ENCODE peak calls at places on chromosomes 12 and 14, in nine cellular contexts. One of them, this sample, is unnamed.

GRCh38 chr14:71803539-71804260 is 128.5 kb upstream of the RGS6 start:
- DNase-seq in uterus: no peak
- DNase-seq in Peyer's patch: no peak
- DNase-seq in lung: no peak
- DNase-seq in heart right ventricle: no peak
- DNase-seq in upper lobe of right lung: no peak
- DNase-seq in effector memory CD4-positive, alpha-beta T cell: no peak
- DNase-seq in spleen: no peak
- DNase-seq in left ventricle myocardium inferior: no peak
- DNase-seq in this sample: no peak

GRCh38 chr12:130162267-130162666 is at the start of gene FZD10:
- DNase-seq in uterus: peak; percentile 38
- DNase-seq in Peyer's patch: peak; percentile 56
- DNase-seq in lung: no peak
- DNase-seq in heart right ventricle: peak; percentile 40
- DNase-seq in upper lobe of right lung: peak; percentile 65
- DNase-seq in effector memory CD4-positive, alpha-beta T cell: no peak
- DNase-seq in spleen: no peak
- DNase-seq in left ventricle myocardium inferior: peak; percentile 47
- DNase-seq in this sample: no peak

GRCh38 chr12:27852742-27853141 is 72.7 kb upstream of the MANSC4 start:
- DNase-seq in uterus: no peak
- DNase-seq in Peyer's patch: no peak
- DNase-seq in lung: no peak
- DNase-seq in heart right ventricle: no peak
- DNase-seq in upper lobe of right lung: no peak
- DNase-seq in effector memory CD4-positive, alpha-beta T cell: no peak
- DNase-seq in spleen: no peak
- DNase-seq in left ventricle myocardium inferior: no peak
- DNase-seq in this sample: no peak

GRCh38 chr14:98647754-98648153 is 624.2 kb downstream of the BCL11B start:
- DNase-seq in uterus: no peak
- DNase-seq in Peyer's patch: no peak
- DNase-seq in lung: no peak
- DNase-seq in heart right ventricle: no peak
- DNase-seq in upper lobe of right lung: no peak
- DNase-seq in effector memory CD4-positive, alpha-beta T cell: no peak
- DNase-seq in spleen: no peak
- DNase-seq in left ventricle myocardium inferior: no peak
- DNase-seq in this sample: no peak

GRCh38 chr12:62239571-62239970 is 20.6 kb upstream of the USP15 start:
- DNase-seq in uterus: no peak
- DNase-seq in Peyer's patch: no peak
- DNase-seq in lung: no peak
- DNase-seq in heart right ventricle: no peak
- DNase-seq in upper lobe of right lung: no peak
- DNase-seq in effector memory CD4-positive, alpha-beta T cell: no peak
- DNase-seq in spleen: no peak
- DNase-seq in left ventricle myocardium inferior: no peak
- DNase-seq in this sample: no peak

GRCh38 chr14:22296722-22297121 is 292.3 kb downstream of the DAD1 start:
- DNase-seq in uterus: no peak
- DNase-seq in Peyer's patch: no peak
- DNase-seq in lung: no peak
- DNase-seq in heart right ventricle: no peak
- DNase-seq in upper lobe of right lung: no peak
- DNase-seq in effector memory CD4-positive, alpha-beta T cell: no peak
- DNase-seq in spleen: no peak
- DNase-seq in left ventricle myocardium inferior: no peak
- DNase-seq in this sample: no peak

GRCh38 chr12:96190403-96191170 is 3.6 kb upstream of the ELK3 start:
- DNase-seq in uterus: peak; percentile 43
- DNase-seq in Peyer's patch: no peak
- DNase-seq in lung: no peak
- DNase-seq in heart right ventricle: no peak
- DNase-seq in upper lobe of right lung: no peak
- DNase-seq in effector memory CD4-positive, alpha-beta T cell: no peak
- DNase-seq in spleen: no peak
- DNase-seq in left ventricle myocardium inferior: no peak
- DNase-seq in this sample: no peak

GRCh38 chr12:52833922-52834726 is at the start of gene KRT79:
- DNase-seq in uterus: no peak
- DNase-seq in Peyer's patch: no peak
- DNase-seq in lung: no peak
- DNase-seq in heart right ventricle: no peak
- DNase-seq in upper lobe of right lung: peak; percentile 52
- DNase-seq in effector memory CD4-positive, alpha-beta T cell: no peak
- DNase-seq in spleen: peak; percentile 57
- DNase-seq in left ventricle myocardium inferior: no peak
- DNase-seq in this sample: no peak

GRCh38 chr12:124477109-124477915 is 90.1 kb downstream of the NCOR2 start:
- DNase-seq in uterus: no peak
- DNase-seq in Peyer's patch: no peak
- DNase-seq in lung: no peak
- DNase-seq in heart right ventricle: no peak
- DNase-seq in upper lobe of right lung: no peak
- DNase-seq in effector memory CD4-positive, alpha-beta T cell: no peak
- DNase-seq in spleen: no peak
- DNase-seq in left ventricle myocardium inferior: no peak
- DNase-seq in this sample: no peak

GRCh38 chr12:63068857-63069442 is 82.1 kb downstream of the AVPR1A start:
- DNase-seq in uterus: peak; percentile 16
- DNase-seq in Peyer's patch: no peak
- DNase-seq in lung: no peak
- DNase-seq in heart right ventricle: peak; percentile 6
- DNase-seq in upper lobe of right lung: no peak
- DNase-seq in effector memory CD4-positive, alpha-beta T cell: no peak
- DNase-seq in spleen: no peak
- DNase-seq in left ventricle myocardium inferior: no peak
- DNase-seq in this sample: no peak

GRCh38 chr14:61285364-61285763 is 4.2 kb upstream of the TMEM30B start:
- DNase-seq in uterus: no peak
- DNase-seq in Peyer's patch: no peak
- DNase-seq in lung: no peak
- DNase-seq in heart right ventricle: no peak
- DNase-seq in upper lobe of right lung: no peak
- DNase-seq in effector memory CD4-positive, alpha-beta T cell: no peak
- DNase-seq in spleen: no peak
- DNase-seq in left ventricle myocardium inferior: no peak
- DNase-seq in this sample: no peak

GRCh38 chr12:80556566-80556965 is 112.5 kb downstream of the PTPRQ start:
- DNase-seq in uterus: no peak
- DNase-seq in Peyer's patch: no peak
- DNase-seq in lung: no peak
- DNase-seq in heart right ventricle: no peak
- DNase-seq in upper lobe of right lung: no peak
- DNase-seq in effector memory CD4-positive, alpha-beta T cell: no peak
- DNase-seq in spleen: no peak
- DNase-seq in left ventricle myocardium inferior: no peak
- DNase-seq in this sample: no peak

GRCh38 chr12:98469108-98469507 is 46.3 kb upstream of the TMPO start:
- DNase-seq in uterus: no peak
- DNase-seq in Peyer's patch: no peak
- DNase-seq in lung: no peak
- DNase-seq in heart right ventricle: no peak
- DNase-seq in upper lobe of right lung: no peak
- DNase-seq in effector memory CD4-positive, alpha-beta T cell: no peak
- DNase-seq in spleen: no peak
- DNase-seq in left ventricle myocardium inferior: no peak
- DNase-seq in this sample: no peak

GRCh38 chr14:33509927-33510535 is 440.8 kb downstream of the EGLN3 start:
- DNase-seq in uterus: no peak
- DNase-seq in Peyer's patch: no peak
- DNase-seq in lung: no peak
- DNase-seq in heart right ventricle: no peak
- DNase-seq in upper lobe of right lung: no peak
- DNase-seq in effector memory CD4-positive, alpha-beta T cell: no peak
- DNase-seq in spleen: no peak
- DNase-seq in left ventricle myocardium inferior: no peak
- DNase-seq in this sample: no peak

GRCh38 chr12:11819643-11820042 is 170.2 kb downstream of the ETV6 start:
- DNase-seq in uterus: no peak
- DNase-seq in Peyer's patch: no peak
- DNase-seq in lung: no peak
- DNase-seq in heart right ventricle: no peak
- DNase-seq in upper lobe of right lung: no peak
- DNase-seq in effector memory CD4-positive, alpha-beta T cell: no peak
- DNase-seq in spleen: no peak
- DNase-seq in left ventricle myocardium inferior: no peak
- DNase-seq in this sample: no peak

DNA sequence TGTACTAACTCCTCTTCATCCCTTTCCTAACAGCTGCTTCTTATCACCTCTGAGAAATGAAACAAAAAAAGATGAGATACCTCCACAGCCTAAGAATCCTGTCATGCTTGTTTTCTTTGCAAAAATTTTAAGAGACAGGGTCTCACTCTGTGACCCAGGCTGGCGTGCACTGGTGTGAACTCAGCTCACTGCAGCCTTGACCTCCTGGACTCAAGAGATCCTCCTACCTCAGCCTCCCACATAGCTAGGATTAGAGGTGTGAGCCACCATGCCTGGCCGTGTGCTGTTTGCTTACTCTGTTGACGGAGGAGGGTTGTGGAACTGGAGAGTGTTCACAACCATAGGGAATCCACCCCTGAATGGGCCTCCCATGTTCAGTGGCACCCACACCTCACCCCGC is 16.2 kb downstream of the CSRNP2 start:
- DNase-seq in uterus: no peak
- DNase-seq in Peyer's patch: no peak
- DNase-seq in lung: no peak
- DNase-seq in heart right ventricle: no peak
- DNase-seq in upper lobe of right lung: no peak
- DNase-seq in effector memory CD4-positive, alpha-beta T cell: no peak
- DNase-seq in spleen: no peak
- DNase-seq in left ventricle myocardium inferior: no peak
- DNase-seq in this sample: no peak
- H3K36me3 ChIP-seq in uterus: no peaks in the 10 kb centered on the region
- H3K36me3 ChIP-seq in Peyer's patch: no peaks in the 10 kb centered on the region
- H3K36me3 ChIP-seq in lung: peaks cover 36% of the 10 kb centered on the region
- H3K36me3 ChIP-seq in heart right ventricle: peaks cover 100% of the 10 kb centered on the region
- H3K36me3 ChIP-seq in upper lobe of right lung: peaks cover 98% of the 10 kb centered on the region
- H3K36me3 ChIP-seq in effector memory CD4-positive, alpha-beta T cell: peaks cover 64% of the 10 kb centered on the region
- H3K36me3 ChIP-seq in spleen: peaks cover 100% of the 10 kb centered on the region
- H3K36me3 ChIP-seq in left ventricle myocardium inferior: peaks cover 99% of the 10 kb centered on the region
- H3K36me3 ChIP-seq in this sample: peaks cover 93% of the 10 kb centered on the region

DNA sequence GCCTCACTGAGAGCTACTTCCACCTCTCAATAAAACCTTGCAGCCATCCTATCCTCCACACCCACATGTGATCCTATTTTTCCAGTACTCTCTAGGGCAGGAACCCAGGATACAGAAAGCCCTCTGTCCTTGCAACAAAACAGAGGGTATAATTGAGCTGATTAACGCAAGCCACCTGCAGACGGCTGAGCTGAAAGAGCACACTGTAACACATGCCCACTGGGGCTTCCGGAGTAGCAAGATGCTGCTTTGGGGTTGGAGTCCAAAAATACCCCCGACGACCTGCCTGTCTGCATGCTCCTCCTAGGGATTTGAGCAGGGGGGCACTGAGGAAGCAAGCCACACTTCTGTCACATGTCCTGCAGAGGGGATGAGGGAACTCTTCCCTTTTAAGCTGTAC is 401.1 kb upstream of the FOXG1 start:
- DNase-seq in uterus: no peak
- DNase-seq in Peyer's patch: no peak
- DNase-seq in lung: no peak
- DNase-seq in heart right ventricle: no peak
- DNase-seq in upper lobe of right lung: no peak
- DNase-seq in effector memory CD4-positive, alpha-beta T cell: no peak
- DNase-seq in spleen: peak; percentile 16
- DNase-seq in left ventricle myocardium inferior: no peak
- DNase-seq in this sample: no peak
- H3K9me3 ChIP-seq in uterus: no peaks in the 10 kb centered on the region
- H3K9me3 ChIP-seq in Peyer's patch: no peaks in the 10 kb centered on the region
- H3K9me3 ChIP-seq in lung: peaks cover 6% of the 10 kb centered on the region
- H3K9me3 ChIP-seq in heart right ventricle: no peaks in the 10 kb centered on the region
- H3K9me3 ChIP-seq in upper lobe of right lung: no peaks in the 10 kb centered on the region
- H3K9me3 ChIP-seq in effector memory CD4-positive, alpha-beta T cell: peaks cover 6% of the 10 kb centered on the region
- H3K9me3 ChIP-seq in spleen: peaks cover 16% of the 10 kb centered on the region
- H3K9me3 ChIP-seq in left ventricle myocardium inferior: peaks cover 42% of the 10 kb centered on the region
- H3K9me3 ChIP-seq in this sample: peaks cover 6% of the 10 kb centered on the region

GRCh38 chr14:24291446-24292117 is 8.0 kb downstream of the DHRS1 start:
- DNase-seq in uterus: no peak
- DNase-seq in Peyer's patch: no peak
- DNase-seq in lung: no peak
- DNase-seq in heart right ventricle: no peak
- DNase-seq in upper lobe of right lung: no peak
- DNase-seq in effector memory CD4-positive, alpha-beta T cell: no peak
- DNase-seq in spleen: no peak
- DNase-seq in left ventricle myocardium inferior: no peak
- DNase-seq in this sample: no peak

GRCh38 chr14:24293525-24293924 is 6.1 kb downstream of the DHRS1 start:
- DNase-seq in uterus: no peak
- DNase-seq in Peyer's patch: no peak
- DNase-seq in lung: no peak
- DNase-seq in heart right ventricle: no peak
- DNase-seq in upper lobe of right lung: no peak
- DNase-seq in effector memory CD4-positive, alpha-beta T cell: no peak
- DNase-seq in spleen: no peak
- DNase-seq in left ventricle myocardium inferior: no peak
- DNase-seq in this sample: no peak

GRCh38 chr14:24289649-24290283 is 9.8 kb downstream of the DHRS1 start:
- DNase-seq in uterus: no peak
- DNase-seq in Peyer's patch: no peak
- DNase-seq in lung: no peak
- DNase-seq in heart right ventricle: no peak
- DNase-seq in upper lobe of right lung: no peak
- DNase-seq in effector memory CD4-positive, alpha-beta T cell: no peak
- DNase-seq in spleen: no peak
- DNase-seq in left ventricle myocardium inferior: no peak
- DNase-seq in this sample: no peak

GRCh38 chr14:24292118-24292807 is 7.3 kb downstream of the DHRS1 start:
- DNase-seq in uterus: no peak
- DNase-seq in Peyer's patch: no peak
- DNase-seq in lung: no peak
- DNase-seq in heart right ventricle: no peak
- DNase-seq in upper lobe of right lung: no peak
- DNase-seq in effector memory CD4-positive, alpha-beta T cell: no peak
- DNase-seq in spleen: no peak
- DNase-seq in left ventricle myocardium inferior: no peak
- DNase-seq in this sample: no peak

GRCh38 chr14:24290746-24291145 is 8.8 kb downstream of the DHRS1 start:
- DNase-seq in uterus: no peak
- DNase-seq in Peyer's patch: no peak
- DNase-seq in lung: no peak
- DNase-seq in heart right ventricle: no peak
- DNase-seq in upper lobe of right lung: no peak
- DNase-seq in effector memory CD4-positive, alpha-beta T cell: no peak
- DNase-seq in spleen: no peak
- DNase-seq in left ventricle myocardium inferior: no peak
- DNase-seq in this sample: no peak
- H3K36me3 ChIP-seq in uterus: no peaks in the 10 kb centered on the region
- H3K36me3 ChIP-seq in Peyer's patch: no peaks in the 10 kb centered on the region
- H3K36me3 ChIP-seq in lung: peaks cover 7% of the 10 kb centered on the region
- H3K36me3 ChIP-seq in heart right ventricle: peaks cover 66% of the 10 kb centered on the region
- H3K36me3 ChIP-seq in upper lobe of right lung: peaks cover 60% of the 10 kb centered on the region
- H3K36me3 ChIP-seq in effector memory CD4-positive, alpha-beta T cell: peaks cover 34% of the 10 kb centered on the region
- H3K36me3 ChIP-seq in spleen: peaks cover 69% of the 10 kb centered on the region
- H3K36me3 ChIP-seq in left ventricle myocardium inferior: peaks cover 49% of the 10 kb centered on the region
- H3K36me3 ChIP-seq in this sample: peaks cover 27% of the 10 kb centered on the region

DNA sequence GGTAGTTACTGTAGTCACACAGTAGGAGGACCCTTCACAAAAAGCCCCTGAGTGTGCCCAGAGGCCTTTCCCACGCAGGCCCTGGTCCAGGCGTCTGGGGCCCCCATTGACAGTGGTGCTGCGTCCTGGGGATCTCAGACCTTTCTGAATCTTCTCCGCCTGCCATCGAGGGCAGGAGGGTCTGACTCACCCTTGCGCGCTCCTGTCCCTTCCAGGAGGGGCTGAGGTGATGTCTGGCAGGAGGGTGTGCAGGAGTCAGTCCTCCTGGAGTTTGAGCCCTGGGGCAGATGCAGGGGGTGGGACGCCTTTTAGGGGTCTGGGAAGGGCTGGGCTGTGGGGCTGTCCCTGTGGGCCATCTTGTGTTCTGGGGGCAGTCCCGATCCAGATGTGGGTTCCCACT is 386.8 kb downstream of the TMEM121 start:
- DNase-seq in uterus: no peak
- DNase-seq in Peyer's patch: no peak
- DNase-seq in lung: no peak
- DNase-seq in heart right ventricle: no peak
- DNase-seq in upper lobe of right lung: peak; percentile 54
- DNase-seq in effector memory CD4-positive, alpha-beta T cell: no peak
- DNase-seq in spleen: peak; percentile 63
- DNase-seq in left ventricle myocardium inferior: no peak
- DNase-seq in this sample: no peak
- H3K9me3 ChIP-seq in uterus: peaks cover 7% of the 10 kb centered on the region
- H3K9me3 ChIP-seq in Peyer's patch: no peaks in the 10 kb centered on the region
- H3K9me3 ChIP-seq in lung: peaks cover 19% of the 10 kb centered on the region
- H3K9me3 ChIP-seq in heart right ventricle: no peaks in the 10 kb centered on the region
- H3K9me3 ChIP-seq in upper lobe of right lung: no peaks in the 10 kb centered on the region
- H3K9me3 ChIP-seq in effector memory CD4-positive, alpha-beta T cell: no peaks in the 10 kb centered on the region
- H3K9me3 ChIP-seq in spleen: no peaks in the 10 kb centered on the region
- H3K9me3 ChIP-seq in left ventricle myocardium inferior: peaks cover 15% of the 10 kb centered on the region
- H3K9me3 ChIP-seq in this sample: no peaks in the 10 kb centered on the region

This sample was measured in esophagus muscularis mucosa.